ENCODE peak calls at places on chromosome X, in seven cellular contexts. One of them, this sample, is unnamed.

GRCh38 chrX:153881281-153881680 is 4.7 kb downstream of the L1CAM start:
- DNase-seq in fibroblast of lung: no peak
- DNase-seq in stromal cell of bone marrow: no peak
- DNase-seq in effector memory CD4-positive, alpha-beta T cell: no peak
- DNase-seq in PC-3: no peak
- DNase-seq in HT-29: no peak
- DNase-seq in AG08395: no peak
- DNase-seq in this sample: no peak

GRCh38 chrX:8084023-8084422 is 87.0 kb downstream of the VCX2 start:
- DNase-seq in AG08395: no peak
- DNase-seq in HT-29: no peak
- DNase-seq in effector memory CD4-positive, alpha-beta T cell: no peak
- DNase-seq in stromal cell of bone marrow: peak; percentile 10
- DNase-seq in fibroblast of lung: peak; percentile 78
- DNase-seq in PC-3: peak; percentile 13
- DNase-seq in this sample: no peak

GRCh38 chrX:21373637-21374162 is 518 bp upstream of the CNKSR2 start:
- DNase-seq in effector memory CD4-positive, alpha-beta T cell: no peak
- DNase-seq in fibroblast of lung: no peak
- DNase-seq in stromal cell of bone marrow: no peak
- DNase-seq in HT-29: no peak
- DNase-seq in PC-3: no peak
- DNase-seq in AG08395: no peak
- DNase-seq in this sample: peak; percentile 54

GRCh38 chrX:22686138-22686541 is 313.6 kb upstream of the DDX53 start:
- DNase-seq in AG08395: no peak
- DNase-seq in fibroblast of lung: peak; percentile 87
- DNase-seq in stromal cell of bone marrow: peak; percentile 73
- DNase-seq in effector memory CD4-positive, alpha-beta T cell: no peak
- DNase-seq in PC-3: peak; percentile 54
- DNase-seq in HT-29: no peak
- DNase-seq in this sample: peak; percentile 92

GRCh38 chrX:15564981-15565579 is 35.7 kb downstream of the ACE2 start:
- DNase-seq in effector memory CD4-positive, alpha-beta T cell: no peak
- DNase-seq in stromal cell of bone marrow: peak; percentile 47
- DNase-seq in fibroblast of lung: peak; percentile 67
- DNase-seq in PC-3: peak; percentile 87
- DNase-seq in HT-29: peak; percentile 50
- DNase-seq in AG08395: peak; percentile 49
- DNase-seq in this sample: peak; percentile 17

GRCh38 chrX:1167466-1167865 is 45.0 kb downstream of the CRLF2 start:
- DNase-seq in PC-3: no peak
- DNase-seq in HT-29: no peak
- DNase-seq in stromal cell of bone marrow: no peak
- DNase-seq in effector memory CD4-positive, alpha-beta T cell: no peak
- DNase-seq in fibroblast of lung: no peak
- DNase-seq in AG08395: no peak
- DNase-seq in this sample: peak; percentile 23

GRCh38 chrX:2320089-2320488 is 180.7 kb downstream of the DHRSX start:
- DNase-seq in fibroblast of lung: no peak
- DNase-seq in effector memory CD4-positive, alpha-beta T cell: no peak
- DNase-seq in stromal cell of bone marrow: no peak
- DNase-seq in HT-29: no peak
- DNase-seq in PC-3: no peak
- DNase-seq in AG08395: no peak
- DNase-seq in this sample: no peak

GRCh38 chrX:18434896-18435295 is 9.5 kb downstream of the CDKL5 start:
- DNase-seq in stromal cell of bone marrow: no peak
- DNase-seq in HT-29: no peak
- DNase-seq in AG08395: no peak
- DNase-seq in fibroblast of lung: no peak
- DNase-seq in effector memory CD4-positive, alpha-beta T cell: no peak
- DNase-seq in PC-3: peak; percentile 24
- DNase-seq in this sample: no peak

GRCh38 chrX:80550722-80551121 is 130.5 kb downstream of the TENT5D start:
- DNase-seq in effector memory CD4-positive, alpha-beta T cell: no peak
- DNase-seq in stromal cell of bone marrow: no peak
- DNase-seq in AG08395: no peak
- DNase-seq in HT-29: peak; percentile 36
- DNase-seq in PC-3: peak; percentile 36
- DNase-seq in fibroblast of lung: no peak
- DNase-seq in this sample: no peak

GRCh38 chrX:119605398-119605738 is 856 bp downstream of the NKRF start:
- DNase-seq in AG08395: peak; percentile 8
- DNase-seq in fibroblast of lung: no peak
- DNase-seq in effector memory CD4-positive, alpha-beta T cell: no peak
- DNase-seq in PC-3: no peak
- DNase-seq in HT-29: peak; percentile 19
- DNase-seq in stromal cell of bone marrow: no peak
- DNase-seq in this sample: peak; percentile 15

GRCh38 chrX:155876704-155877103 is 4.4 kb upstream of the VAMP7 start:
- DNase-seq in effector memory CD4-positive, alpha-beta T cell: no peak
- DNase-seq in HT-29: no peak
- DNase-seq in fibroblast of lung: no peak
- DNase-seq in stromal cell of bone marrow: no peak
- DNase-seq in AG08395: no peak
- DNase-seq in PC-3: no peak
- DNase-seq in this sample: no peak

GRCh38 chrX:68929332-68930150 is 100.7 kb downstream of the EFNB1 start:
- DNase-seq in fibroblast of lung: peak; percentile 75
- DNase-seq in PC-3: peak; percentile 89
- DNase-seq in stromal cell of bone marrow: peak; percentile 50
- DNase-seq in HT-29: peak; percentile 55
- DNase-seq in AG08395: peak; percentile 75
- DNase-seq in effector memory CD4-positive, alpha-beta T cell: no peak
- DNase-seq in this sample: no peak

GRCh38 chrX:40088299-40088625 is 9.5 kb downstream of the BCOR start:
- DNase-seq in PC-3: no peak
- DNase-seq in fibroblast of lung: no peak
- DNase-seq in AG08395: no peak
- DNase-seq in effector memory CD4-positive, alpha-beta T cell: no peak
- DNase-seq in HT-29: no peak
- DNase-seq in stromal cell of bone marrow: no peak
- DNase-seq in this sample: no peak

GRCh38 chrX:9942086-9942485 is 25.1 kb upstream of the CLDN34 start:
- DNase-seq in HT-29: no peak
- DNase-seq in effector memory CD4-positive, alpha-beta T cell: peak; percentile 2
- DNase-seq in AG08395: no peak
- DNase-seq in PC-3: no peak
- DNase-seq in fibroblast of lung: no peak
- DNase-seq in stromal cell of bone marrow: no peak
- DNase-seq in this sample: no peak

GRCh38 chrX:131393426-131393825 is 104.3 kb upstream of the IGSF1 start:
- DNase-seq in AG08395: no peak
- DNase-seq in fibroblast of lung: no peak
- DNase-seq in effector memory CD4-positive, alpha-beta T cell: no peak
- DNase-seq in HT-29: no peak
- DNase-seq in PC-3: no peak
- DNase-seq in stromal cell of bone marrow: no peak
- DNase-seq in this sample: no peak

GRCh38 chrX:153598541-153599191 is at the start of gene CCNQ:
- DNase-seq in effector memory CD4-positive, alpha-beta T cell: no peak
- DNase-seq in PC-3: peak; percentile 15
- DNase-seq in stromal cell of bone marrow: no peak
- DNase-seq in AG08395: no peak
- DNase-seq in fibroblast of lung: peak; percentile 10
- DNase-seq in HT-29: peak; percentile 56
- DNase-seq in this sample: no peak

GRCh38 chrX:11504234-11504633 is 161.5 kb downstream of the ARHGAP6 start:
- DNase-seq in AG08395: no peak
- DNase-seq in fibroblast of lung: no peak
- DNase-seq in PC-3: peak; percentile 25
- DNase-seq in HT-29: no peak
- DNase-seq in stromal cell of bone marrow: no peak
- DNase-seq in effector memory CD4-positive, alpha-beta T cell: no peak
- DNase-seq in this sample: no peak

GRCh38 chrX:103431316-103431715 is 55.0 kb downstream of the BEX3 start:
- DNase-seq in PC-3: peak; percentile 21
- DNase-seq in AG08395: no peak
- DNase-seq in HT-29: no peak
- DNase-seq in effector memory CD4-positive, alpha-beta T cell: no peak
- DNase-seq in fibroblast of lung: peak; percentile 76
- DNase-seq in stromal cell of bone marrow: peak; percentile 17
- DNase-seq in this sample: no peak

GRCh38 chrX:145041486-145041885 is 205.8 kb upstream of the SPANXN1 start:
- DNase-seq in effector memory CD4-positive, alpha-beta T cell: no peak
- DNase-seq in stromal cell of bone marrow: no peak
- DNase-seq in PC-3: no peak
- DNase-seq in HT-29: no peak
- DNase-seq in AG08395: no peak
- DNase-seq in fibroblast of lung: no peak
- DNase-seq in this sample: no peak

GRCh38 chrX:19578956-19579355 is 63.6 kb upstream of the MAP3K15 start:
- DNase-seq in AG08395: no peak
- DNase-seq in effector memory CD4-positive, alpha-beta T cell: no peak
- DNase-seq in stromal cell of bone marrow: no peak
- DNase-seq in HT-29: no peak
- DNase-seq in fibroblast of lung: no peak
- DNase-seq in PC-3: no peak
- DNase-seq in this sample: no peak

GRCh38 chrX:141341341-141341740 is 99.0 kb upstream of the SPANXC start:
- DNase-seq in fibroblast of lung: peak; percentile 82
- DNase-seq in effector memory CD4-positive, alpha-beta T cell: no peak
- DNase-seq in stromal cell of bone marrow: peak; percentile 63
- DNase-seq in AG08395: peak; percentile 35
- DNase-seq in HT-29: no peak
- DNase-seq in PC-3: peak; percentile 87
- DNase-seq in this sample: peak; percentile 24

GRCh38 chrX:1496076-1496475 is 40.9 kb downstream of the P2RY8 start:
- DNase-seq in PC-3: no peak
- DNase-seq in effector memory CD4-positive, alpha-beta T cell: no peak
- DNase-seq in fibroblast of lung: no peak
- DNase-seq in HT-29: no peak
- DNase-seq in AG08395: no peak
- DNase-seq in stromal cell of bone marrow: no peak
- DNase-seq in this sample: no peak

GRCh38 chrX:29071525-29071924 is 484.3 kb downstream of the IL1RAPL1 start:
- DNase-seq in fibroblast of lung: no peak
- DNase-seq in effector memory CD4-positive, alpha-beta T cell: no peak
- DNase-seq in stromal cell of bone marrow: peak; percentile 1
- DNase-seq in HT-29: no peak
- DNase-seq in PC-3: no peak
- DNase-seq in AG08395: peak; percentile 5
- DNase-seq in this sample: no peak

GRCh38 chrX:108020631-108021030 is 24.2 kb upstream of the VSIG1 start:
- DNase-seq in HT-29: peak; percentile 44
- DNase-seq in fibroblast of lung: peak; percentile 29
- DNase-seq in effector memory CD4-positive, alpha-beta T cell: no peak
- DNase-seq in stromal cell of bone marrow: no peak
- DNase-seq in AG08395: peak; percentile 24
- DNase-seq in PC-3: peak; percentile 54
- DNase-seq in this sample: peak; percentile 2

GRCh38 chrX:8043546-8043945 is 116.3 kb upstream of the PNPLA4 start:
- DNase-seq in stromal cell of bone marrow: no peak
- DNase-seq in PC-3: no peak
- DNase-seq in HT-29: no peak
- DNase-seq in AG08395: no peak
- DNase-seq in fibroblast of lung: no peak
- DNase-seq in effector memory CD4-positive, alpha-beta T cell: no peak
- DNase-seq in this sample: no peak

GRCh38 chrX:31435592-31435991 is 363.8 kb upstream of the FTHL17 start:
- DNase-seq in HT-29: no peak
- DNase-seq in fibroblast of lung: peak; percentile 17
- DNase-seq in effector memory CD4-positive, alpha-beta T cell: no peak
- DNase-seq in AG08395: no peak
- DNase-seq in PC-3: no peak
- DNase-seq in stromal cell of bone marrow: no peak
- DNase-seq in this sample: no peak

GRCh38 chrX:123817288-123817894 is 42.5 kb upstream of the XIAP start:
- DNase-seq in AG08395: no peak
- DNase-seq in PC-3: no peak
- DNase-seq in stromal cell of bone marrow: no peak
- DNase-seq in fibroblast of lung: no peak
- DNase-seq in effector memory CD4-positive, alpha-beta T cell: no peak
- DNase-seq in HT-29: no peak
- DNase-seq in this sample: no peak

GRCh38 chrX:151396042-151396826 is 772 bp upstream of the VMA21 start:
- DNase-seq in PC-3: peak; percentile 26
- DNase-seq in AG08395: peak; percentile 23
- DNase-seq in stromal cell of bone marrow: peak; percentile 41
- DNase-seq in HT-29: peak; percentile 80
- DNase-seq in fibroblast of lung: peak; percentile 84
- DNase-seq in effector memory CD4-positive, alpha-beta T cell: no peak
- DNase-seq in this sample: no peak

GRCh38 chrX:13194291-13195103 is 125.4 kb downstream of the ATXN3L start:
- DNase-seq in HT-29: peak; percentile 22
- DNase-seq in stromal cell of bone marrow: no peak
- DNase-seq in PC-3: peak; percentile 70
- DNase-seq in effector memory CD4-positive, alpha-beta T cell: no peak
- DNase-seq in AG08395: no peak
- DNase-seq in fibroblast of lung: peak; percentile 22
- DNase-seq in this sample: no peak

GRCh38 chrX:40736170-40736505 is 796 bp upstream of the MED14 start:
- DNase-seq in AG08395: no peak
- DNase-seq in stromal cell of bone marrow: no peak
- DNase-seq in HT-29: peak; percentile 9
- DNase-seq in effector memory CD4-positive, alpha-beta T cell: no peak
- DNase-seq in PC-3: peak; percentile 4
- DNase-seq in fibroblast of lung: no peak
- DNase-seq in this sample: no peak

This sample was measured in cerebellar cortex.